ENCODE peak calls at places on chromosome 17, in five cellular contexts. G is CD14-positive monocyte, N is dorsolateral prefrontal cortex, E is GM20000, X is psoas muscle. T is an unnamed sample.

GRCh38 chr17:74803971-74804370 is 27.8 kb upstream of the NAT9 start:
- DNase-seq in N (no peak), X (no peak), E (no peak), G (no peak), T (no peak)

GRCh38 chr17:49969134-49969759 is at the start of gene DLX4:
- DNase-seq in N (no peak), E (peak), G (no peak), X (no peak), T (no peak)

GRCh38 chr17:47995241-47995935 is 24.5 kb downstream of the CDK5RAP3 start:
- DNase-seq in E (no peak), N (no peak), X (no peak), G (no peak), T (no peak)

GRCh38 chr17:3639981-3640596 is 3.5 kb downstream of the CTNS start:
- DNase-seq in X (no peak), G (peak), N (no peak), E (no peak), T (peak)

GRCh38 chr17:1270210-1271019 is at the start of gene BHLHA9:
- DNase-seq in N (no peak), G (no peak), X (no peak), E (no peak), T (no peak)

GRCh38 chr17:81187120-81187519 is 21.1 kb upstream of the AATK start:
- DNase-seq in G (no peak), N (no peak), X (no peak), E (no peak), T (no peak)

GRCh38 chr17:33966410-33967063 is 288.5 kb upstream of the CCL2 start:
- DNase-seq in N (no peak), X (no peak), E (no peak), G (no peak), T (no peak)

GRCh38 chr17:6786618-6787017 is 10.6 kb downstream of the FBXO39 start:
- DNase-seq in X (no peak), G (no peak), E (no peak), N (no peak), T (peak)

GRCh38 chr17:68682913-68683312 is 81.7 kb upstream of the FAM20A start:
- DNase-seq in G (no peak), E (no peak), N (no peak), X (no peak), T (no peak)

GRCh38 chr17:46950997-46951621 is 27.9 kb downstream of the RPRML start:
- DNase-seq in G (no peak), X (no peak), N (peak), E (no peak), T (no peak)

GRCh38 chr17:32285286-32285685 is 19.7 kb downstream of the RHBDL3 start:
- DNase-seq in N (no peak), X (no peak), G (no peak), E (no peak), T (no peak)

GRCh38 chr17:61413654-61414133 is 14.1 kb downstream of the TBX2 start:
- DNase-seq in X (no peak), E (peak), G (no peak), N (no peak), T (no peak)

GRCh38 chr17:21774263-21774662 is 81.9 kb downstream of the KCNJ18 start:
- DNase-seq in X (no peak), G (no peak), E (no peak), N (no peak), T (no peak)

GRCh38 chr17:3526971-3527370 is 30.6 kb downstream of the TRPV3 start:
- DNase-seq in E (no peak), N (no peak), G (no peak), X (no peak), T (no peak)

GRCh38 chr17:1958134-1958881 is 66.8 kb downstream of the RTN4RL1 start:
- DNase-seq in N (no peak), X (no peak), G (no peak), E (no peak), T (no peak)

GRCh38 chr17:45861185-45861584 is 16.5 kb downstream of the SPPL2C start:
- DNase-seq in X (no peak), E (no peak), G (no peak), N (no peak), T (no peak)

GRCh38 chr17:50100480-50100883 is 5.3 kb downstream of the PDK2 start:
- DNase-seq in X (no peak), E (no peak), N (no peak), G (no peak), T (no peak)

GRCh38 chr17:75034236-75034908 is 12.4 kb downstream of the ATP5PD start:
- DNase-seq in G (peak), E (peak), N (peak), X (peak), T (peak)

GRCh38 chr17:39979865-39980401 is 674 bp upstream of the PSMD3 start:
- DNase-seq in E (peak), N (no peak), G (no peak), X (no peak), T (peak)
- TF ChIP-seq CTCF in E (no peak), N (no peak), G (no peak), X (no peak), T (no peak)

DNA sequence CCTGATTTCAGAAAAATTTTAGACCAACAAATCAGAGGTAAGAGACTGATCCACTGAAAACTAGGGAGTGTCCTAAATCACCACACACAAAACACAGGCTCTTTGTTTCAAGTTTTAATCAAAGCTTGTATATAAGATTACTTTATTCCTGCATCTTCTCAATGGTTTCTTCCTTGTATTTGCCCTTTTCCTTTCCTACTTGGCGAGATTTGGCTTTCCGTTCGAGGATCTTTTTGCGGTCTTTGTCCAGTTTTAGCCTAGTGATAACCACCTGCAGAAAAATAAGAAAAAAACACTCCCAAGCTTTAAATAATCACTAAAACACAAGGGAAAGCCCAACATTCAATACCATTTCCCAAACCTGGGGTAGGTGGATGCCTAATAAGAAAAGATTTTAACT is 918 bp upstream of the KRABD2 start:
- DNase-seq in N (no peak), E (no peak), G (no peak), X (no peak), T (no peak)
- TF ChIP-seq CTCF in N (no peak), E (no peak), G (no peak), X (no peak), T (no peak)

DNA sequence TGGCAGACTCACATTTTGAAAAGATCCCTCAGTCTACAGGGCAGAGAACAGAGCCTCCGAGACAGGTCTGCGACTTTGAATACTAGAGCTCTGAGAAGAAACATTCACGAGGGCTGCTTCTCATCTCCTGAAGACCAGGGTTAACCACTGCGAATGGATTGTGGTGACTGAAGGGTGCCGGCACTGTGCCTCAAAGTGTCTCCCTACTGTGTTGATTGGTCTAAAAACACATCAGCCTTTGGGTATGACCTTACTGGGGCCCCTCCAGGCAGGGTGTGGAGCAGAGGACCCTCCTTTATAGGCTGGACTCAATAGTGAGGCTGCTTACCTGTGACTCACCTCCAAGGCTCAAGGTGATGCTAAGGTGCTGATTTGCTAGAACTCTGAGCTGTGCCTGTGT is 2.6 kb upstream of the LGALS9 start:
- DNase-seq in N (no peak), X (no peak), E (no peak), G (no peak), T (no peak)
- TF ChIP-seq CTCF in N (no peak), X (no peak), E (no peak), G (no peak), T (no peak)

GRCh38 chr17:43710101-43710500 is 48.4 kb upstream of the MEOX1 start:
- DNase-seq in N (no peak), G (no peak), X (no peak), E (no peak), T (no peak)
- TF ChIP-seq CTCF in N (no peak), G (no peak), X (no peak), E (no peak), T (no peak)

GRCh38 chr17:67625971-67626370 is 91.8 kb upstream of the NOL11 start:
- DNase-seq in N (no peak), X (no peak), E (no peak), G (no peak), T (no peak)

GRCh38 chr17:67624886-67625656 is 92.7 kb upstream of the NOL11 start:
- DNase-seq in E (no peak), X (no peak), G (no peak), N (no peak), T (no peak)

GRCh38 chr17:67629963-67630320 is 87.8 kb upstream of the NOL11 start:
- DNase-seq in E (peak), N (no peak), G (no peak), X (no peak), T (peak)

GRCh38 chr17:67623767-67624166 is 94.0 kb upstream of the NOL11 start:
- DNase-seq in N (no peak), X (no peak), G (no peak), E (no peak), T (no peak)

GRCh38 chr17:67628580-67629013 is 89.1 kb upstream of the NOL11 start:
- DNase-seq in E (peak), N (no peak), X (no peak), G (no peak), T (no peak)
- TF ChIP-seq CTCF in E (peak), N (peak), X (no peak), G (no peak), T (peak)